ENCODE peak calls at places on chromosomes 11 and 22, in five cellular contexts. P is COR-L47; I is stimulated activated CD4-positive, alpha-beta T cell treated with anti-CD3 and anti-CD28 coated beads, TNF-alpha, amount 100 ng/mL, for 1 hour; E is nephron progenitor cell; K is tibial nerve. L is an unnamed sample.

GRCh38 chr11:75667831-75668507 is 869 bp downstream of the MAP6 start:
- DNase-seq in P (peak), I (no peak), E (peak), K (no peak), L (peak)

GRCh38 chr11:129089279-129089678 is 102.8 kb downstream of the ARHGAP32 start:
- DNase-seq in P (no peak), I (no peak), E (no peak), K (no peak), L (no peak)

GRCh38 chr11:34680918-34681554 is 60.1 kb downstream of the EHF start:
- DNase-seq in P (no peak), I (no peak), E (no peak), K (no peak), L (no peak)

GRCh38 chr22:26845016-26845728 is 187.8 kb downstream of the MIAT start:
- DNase-seq in P (peak), I (no peak), E (no peak), K (no peak), L (peak)

GRCh38 chr22:32361257-32361656 is 3.6 kb downstream of the RFPL3 start:
- DNase-seq in P (no peak), I (no peak), E (no peak), K (no peak), L (no peak)

GRCh38 chr11:126109941-126110731 is 47.5 kb upstream of the CDON start:
- DNase-seq in P (no peak), I (no peak), E (no peak), K (no peak), L (no peak)

GRCh38 chr11:45411221-45411946 is 125.2 kb upstream of the SYT13 start:
- DNase-seq in P (no peak), I (no peak), E (peak), K (no peak), L (peak)

GRCh38 chr11:48012051-48012391 is 31.7 kb downstream of the PTPRJ start:
- DNase-seq in P (no peak), I (no peak), E (no peak), K (no peak), L (no peak)

GRCh38 chr22:49936018-49936972 is 17.9 kb downstream of the CRELD2 start:
- DNase-seq in P (peak), I (peak), E (peak), K (peak), L (peak)

GRCh38 chr11:60959445-60959844 is 7.5 kb upstream of the SLC15A3 start:
- DNase-seq in P (no peak), I (no peak), E (no peak), K (no peak), L (no peak)

GRCh38 chr22:37270928-37271650 is 11.2 kb upstream of the CYTH4 start:
- DNase-seq in P (no peak), I (no peak), E (no peak), K (no peak), L (no peak)

GRCh38 chr11:128195057-128195751 is 392.2 kb downstream of the ETS1 start:
- DNase-seq in P (no peak), I (no peak), E (no peak), K (no peak), L (peak)